ENCODE peak calls at places on chromosomes 2 and 18, in eight cellular contexts. V is fibroblast of lung, W is GM23338, B is lung, Y is A673, D is PC-3, F is lower lobe of right lung, A is tibial nerve. Q is an unnamed sample.

GRCh38 chr18:32373505-32373904 is 97.2 kb downstream of the GAREM1 start:
- DNase-seq in V (no peak), W (no peak), B (no peak), Y (no peak), D (no peak), F (no peak), A (no peak), Q (no peak)

GRCh38 chr2:222861411-222862067 is 703 bp downstream of the ACSL3 start:
- DNase-seq in V (no peak), W (no peak), B (peak; percentile 39), Y (no peak), D (no peak), F (peak; percentile 77), A (no peak), Q (peak; percentile 39)

GRCh38 chr2:240704651-240705050 is 13.0 kb downstream of the AQP12A start:
- DNase-seq in V (no peak), W (no peak), B (no peak), Y (no peak), D (no peak), F (no peak), A (no peak), Q (peak; percentile 55)

GRCh38 chr2:128735296-128735960 is 416.8 kb upstream of the HS6ST1 start:
- DNase-seq in V (no peak), W (peak; percentile 60), B (no peak), Y (no peak), D (no peak), F (no peak), A (no peak), Q (no peak)

GRCh38 chr2:71276311-71277158 is 49.6 kb upstream of the PAIP2B start:
- DNase-seq in V (peak; percentile 62), W (peak; percentile 96), B (peak; percentile 79), Y (peak; percentile 94), D (peak; percentile 96), F (peak; percentile 90), A (peak; percentile 60), Q (peak; percentile 84)

GRCh38 chr2:45685299-45685698 is 33.8 kb downstream of the PRKCE start:
- DNase-seq in V (no peak), W (no peak), B (no peak), Y (no peak), D (no peak), F (no peak), A (no peak), Q (no peak)

GRCh38 chr2:240369725-240370585 is 65.5 kb upstream of the GPC1 start:
- DNase-seq in V (peak; percentile 81), W (no peak), B (peak; percentile 77), Y (no peak), D (peak; percentile 90), F (peak; percentile 83), A (peak; percentile 61), Q (no peak)

GRCh38 chr2:209636066-209636465 is 135.6 kb upstream of the UNC80 start:
- DNase-seq in V (no peak), W (no peak), B (no peak), Y (no peak), D (peak; percentile 64), F (no peak), A (no peak), Q (no peak)

GRCh38 chr2:132582360-132582759 is 87.6 kb downstream of the LYPD1 start:
- DNase-seq in V (peak; percentile 39), W (no peak), B (peak; percentile 39), Y (no peak), D (peak; percentile 42), F (no peak), A (no peak), Q (no peak)

GRCh38 chr2:53104263-53104662 is 663.3 kb upstream of the CHAC2 start:
- DNase-seq in V (peak; percentile 61), W (peak; percentile 66), B (no peak), Y (no peak), D (peak; percentile 95), F (no peak), A (no peak), Q (no peak)

GRCh38 chr2:109058802-109059201 is 69.8 kb upstream of the EDAR start:
- DNase-seq in V (no peak), W (no peak), B (no peak), Y (no peak), D (no peak), F (no peak), A (no peak), Q (no peak)

GRCh38 chr2:76197842-76198448 is 487.2 kb upstream of the GCFC2 start:
- DNase-seq in V (peak; percentile 76), W (peak; percentile 94), B (peak; percentile 65), Y (peak; percentile 87), D (peak; percentile 83), F (no peak), A (peak; percentile 27), Q (no peak)

GRCh38 chr18:58325521-58325908 is 281.5 kb downstream of the NEDD4L start:
- DNase-seq in V (peak; percentile 75), W (no peak), B (no peak), Y (peak; percentile 50), D (no peak), F (no peak), A (no peak), Q (no peak)

GRCh38 chr18:13376841-13377351 is 158.3 kb downstream of the LDLRAD4 start:
- DNase-seq in V (no peak), W (no peak), B (no peak), Y (no peak), D (no peak), F (no peak), A (no peak), Q (peak; percentile 73)

GRCh38 chr2:136582631-136583205 is 182.6 kb upstream of the THSD7B start:
- DNase-seq in V (no peak), W (peak; percentile 65), B (no peak), Y (peak; percentile 32), D (peak; percentile 38), F (no peak), A (no peak), Q (no peak)

GRCh38 chr2:174780191-174780590 is 15.9 kb upstream of the CHRNA1 start:
- DNase-seq in V (no peak), W (no peak), B (no peak), Y (no peak), D (peak; percentile 10), F (no peak), A (no peak), Q (no peak)

GRCh38 chr2:237885931-237886701 is 26.7 kb downstream of the RAMP1 start:
- DNase-seq in V (peak; percentile 50), W (no peak), B (no peak), Y (no peak), D (no peak), F (peak; percentile 44), A (no peak), Q (no peak)

DNA sequence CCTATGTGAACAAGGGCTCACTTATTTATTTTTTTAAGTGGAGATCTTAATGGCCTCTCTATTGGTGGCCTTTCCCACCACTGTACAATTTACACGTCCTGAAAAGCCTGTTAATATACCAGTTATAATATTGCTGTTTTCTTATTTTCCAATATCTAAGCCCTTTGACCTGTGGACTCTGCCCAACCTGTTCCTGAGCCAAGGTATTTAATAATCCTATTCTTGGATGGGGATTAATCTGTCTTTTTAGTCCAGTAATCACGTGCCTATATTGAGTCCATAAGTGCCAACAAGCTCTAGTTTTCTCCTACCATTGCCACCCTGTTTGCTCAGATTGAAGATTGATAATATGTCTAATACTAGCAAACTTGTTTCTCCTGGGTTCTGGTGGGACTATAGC is 42.7 kb downstream of the MBD5 start:
- DNase-seq in V (no peak), W (no peak), B (no peak), Y (no peak), D (no peak), F (no peak), A (no peak), Q (no peak)
- H3K4me3 ChIP-seq in V (no peak overlapping the region), W (no peak overlapping the region), B (no peak overlapping the region), Y (no peak overlapping the region), D (no peak overlapping the region), F (no peak overlapping the region), A (no peak overlapping the region), Q (no peak overlapping the region)

DNA sequence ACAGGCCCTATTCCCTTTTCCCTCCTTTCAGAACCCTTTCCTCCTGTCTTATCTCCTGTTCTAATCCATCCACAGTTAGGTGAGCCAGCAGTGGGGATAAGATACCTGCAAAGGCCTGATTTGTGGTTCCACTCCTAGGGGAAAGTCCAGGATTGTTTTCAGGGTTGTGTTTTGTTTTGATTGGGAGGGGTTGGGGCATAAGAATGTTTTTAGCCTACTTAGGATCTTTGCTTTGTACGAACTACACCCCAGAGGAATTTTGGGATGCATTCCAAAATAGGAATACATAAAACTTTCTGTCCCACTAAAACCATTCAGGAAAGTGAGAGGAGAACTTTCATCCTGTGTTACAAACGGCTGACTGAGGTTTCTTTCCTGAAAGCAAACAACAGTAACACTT is 150.8 kb upstream of the PGAP1 start:
- DNase-seq in V (no peak), W (no peak), B (no peak), Y (no peak), D (no peak), F (no peak), A (no peak), Q (no peak)
- H3K36me3 ChIP-seq in V (no peaks in the 10 kb centered on the region), W (no peaks in the 10 kb centered on the region), B (peaks cover 10% of the 10 kb centered on the region), Y (peaks cover 8% of the 10 kb centered on the region), D (no peaks in the 10 kb centered on the region), F (peaks cover 49% of the 10 kb centered on the region), A (no peaks in the 10 kb centered on the region), Q (peaks cover 91% of the 10 kb centered on the region)

DNA sequence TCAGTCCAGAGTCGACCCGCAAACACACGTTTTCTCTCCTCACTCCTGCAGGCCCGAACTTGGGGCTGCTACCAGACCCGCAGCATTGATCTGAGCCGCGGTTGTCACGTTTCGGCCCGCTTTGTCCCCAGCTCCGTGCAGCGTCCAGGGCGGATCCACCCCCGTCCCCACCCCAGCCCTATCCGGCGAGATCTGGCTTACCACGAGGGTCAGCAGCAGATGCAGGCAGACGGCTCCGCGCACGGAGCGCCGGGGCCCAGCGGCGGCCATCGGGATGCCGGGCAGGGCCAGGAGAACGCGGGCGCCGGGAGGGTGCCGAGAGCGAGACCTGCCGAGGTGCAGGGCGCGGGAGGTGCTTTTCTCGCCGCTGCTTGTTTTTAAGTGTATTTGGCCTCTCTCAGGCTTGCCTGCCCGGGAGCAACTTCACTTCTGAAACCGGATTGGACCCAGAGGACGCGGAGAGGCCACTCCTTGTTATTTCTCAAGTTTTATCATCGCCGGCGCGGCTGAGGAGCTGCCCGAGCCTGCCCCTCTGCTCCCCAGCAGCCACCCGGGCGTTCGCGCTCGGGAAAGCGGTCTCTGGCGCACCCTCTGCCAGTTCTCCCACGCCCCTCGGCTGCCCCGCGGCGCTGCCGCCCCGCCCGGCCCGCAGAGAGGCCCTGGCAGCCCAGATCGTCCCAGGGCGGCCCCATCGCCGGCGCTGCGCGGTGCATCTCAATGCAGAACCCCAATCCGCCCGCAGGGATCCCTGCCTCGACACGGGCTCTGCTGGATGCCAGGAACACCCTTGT is at the start of gene DSC3:
- DNase-seq in V (peak; percentile 18), W (peak; percentile 73), B (no peak), Y (no peak), D (peak; percentile 61), F (peak; percentile 47), A (no peak), Q (no peak)
- H3K4me3 ChIP-seq in V (no peak within 1 kb of the TSS), W (peak within 1 kb of the TSS; percentile 71), B (no peak within 1 kb of the TSS), Y (no peak within 1 kb of the TSS), D (peak within 1 kb of the TSS; percentile 77), F (peak within 1 kb of the TSS; percentile 34), A (peak within 1 kb of the TSS; percentile 15), Q (no peak within 1 kb of the TSS)

GRCh38 chr2:65315042-65315441 is 87.4 kb downstream of the ACTR2 start:
- DNase-seq in V (no peak), W (no peak), B (no peak), Y (no peak), D (peak; percentile 40), F (no peak), A (no peak), Q (no peak)
- H3K36me3 ChIP-seq in V (peaks cover 20% of the 10 kb centered on the region), W (no peaks in the 10 kb centered on the region), B (peaks cover 23% of the 10 kb centered on the region), Y (peaks cover 49% of the 10 kb centered on the region), D (peaks cover 33% of the 10 kb centered on the region), F (peaks cover 49% of the 10 kb centered on the region), A (no peaks in the 10 kb centered on the region), Q (no peaks in the 10 kb centered on the region)